ENCODE peak calls at places on chromosomes 2 and 18, in six cellular contexts. W is effector CD4-positive, alpha-beta T cell; S is endodermal cell; Q is stimulated activated CD4-positive, alpha-beta T cell treated with anti-CD3 and anti-CD28 coated beads, Interleukin-2, amount 100 ng/mL, for 48 hours; Z is activated naive CD4-positive, alpha-beta T cell; D is kidney epithelial cell. V is an unnamed sample.

GRCh38 chr2:178377046-178377445 is 73.9 kb downstream of the PRKRA start:
- DNase-seq in D (no peak), S (no peak), Z (no peak), Q (no peak), W (no peak), V (no peak)

GRCh38 chr2:191728710-191729597 is 51.0 kb downstream of the NABP1 start:
- DNase-seq in Q (no peak), S (no peak), Z (no peak), D (no peak), W (no peak), V (no peak)

GRCh38 chr2:238093181-238094140 is 6.7 kb upstream of the ESPNL start:
- DNase-seq in Z (no peak), W (no peak), S (no peak), Q (no peak), D (no peak), V (peak)

GRCh38 chr18:62445386-62445917 is 77.4 kb upstream of the ZCCHC2 start:
- DNase-seq in S (no peak), D (no peak), Q (no peak), W (no peak), Z (no peak), V (no peak)

GRCh38 chr2:75328156-75328555 is 128.8 kb upstream of the TACR1 start:
- DNase-seq in D (no peak), S (no peak), Q (no peak), W (no peak), Z (no peak), V (no peak)

GRCh38 chr2:152452256-152452973 is 117.4 kb downstream of the FMNL2 start:
- DNase-seq in D (no peak), Q (no peak), S (peak), W (no peak), Z (no peak), V (no peak)

GRCh38 chr2:19579466-19579865 is 221.0 kb upstream of the OSR1 start:
- DNase-seq in D (no peak), Z (no peak), Q (no peak), W (no peak), S (no peak), V (no peak)

GRCh38 chr2:70498054-70498453 is 55.6 kb downstream of the TGFA start:
- DNase-seq in D (no peak), Q (no peak), S (no peak), W (no peak), Z (no peak), V (no peak)

GRCh38 chr2:15569658-15570615 is 8.8 kb upstream of the NBAS start:
- DNase-seq in Z (no peak), S (no peak), D (no peak), Q (no peak), W (no peak), V (no peak)

GRCh38 chr2:9473308-9473984 is 905 bp upstream of the IAH1 start:
- DNase-seq in Q (no peak), S (peak), D (no peak), W (no peak), Z (peak), V (no peak)

GRCh38 chr2:234116050-234116449 is 65.5 kb downstream of the SPP2 start:
- DNase-seq in S (no peak), W (no peak), D (no peak), Q (no peak), Z (no peak), V (no peak)

GRCh38 chr2:184628051-184628450 is 29.7 kb downstream of the ZNF804A start:
- DNase-seq in D (no peak), Z (no peak), Q (no peak), W (no peak), S (no peak), V (no peak)

GRCh38 chr18:41703744-41704530 is 251.1 kb upstream of the PIK3C3 start:
- DNase-seq in Z (no peak), Q (no peak), D (peak), S (no peak), W (no peak), V (no peak)

GRCh38 chr2:11698009-11698922 is 28.3 kb upstream of the NTSR2 start:
- DNase-seq in Z (no peak), S (no peak), D (no peak), W (no peak), Q (no peak), V (no peak)

GRCh38 chr18:26407721-26408601 is 140.4 kb downstream of the KCTD1 start:
- DNase-seq in D (no peak), Q (no peak), W (no peak), Z (no peak), S (no peak), V (no peak)

GRCh38 chr2:80822999-80823398 is 518.4 kb upstream of the LRRTM1 start:
- DNase-seq in S (peak), D (no peak), W (no peak), Z (no peak), Q (no peak), V (no peak)

GRCh38 chr2:152523091-152523490 is 188.1 kb downstream of the FMNL2 start:
- DNase-seq in S (no peak), D (no peak), W (no peak), Z (no peak), Q (no peak), V (no peak)

GRCh38 chr18:48135436-48135966 is 205.0 kb upstream of the SMAD2 start:
- DNase-seq in S (no peak), W (no peak), D (no peak), Z (no peak), Q (no peak), V (no peak)

GRCh38 chr18:11148655-11149440 is 521 bp downstream of the PIEZO2 start:
- DNase-seq in Z (no peak), D (no peak), S (peak), W (no peak), Q (no peak), V (no peak)

GRCh38 chr2:20638646-20639430 is 12.1 kb downstream of the HS1BP3 start:
- DNase-seq in Z (no peak), D (no peak), Q (no peak), S (no peak), W (no peak), V (no peak)

GRCh38 chr18:43893001-43893637 is 615.8 kb upstream of the SYT4 start:
- DNase-seq in Z (no peak), W (no peak), Q (no peak), S (no peak), D (peak), V (no peak)

GRCh38 chr2:71323386-71323785 is 8.2 kb upstream of the ZNF638 start:
- DNase-seq in S (no peak), W (no peak), Z (no peak), D (no peak), Q (no peak), V (no peak)

GRCh38 chr2:162075689-162076132 is 1.7 kb upstream of the DPP4 start:
- DNase-seq in Q (no peak), Z (no peak), S (no peak), D (no peak), W (no peak), V (no peak)